ENCODE peak calls at places on chromosomes 7 and 10, in seven cellular contexts. H is left ventricle myocardium inferior, Y is esophagus muscularis mucosa, O is ascending aorta, V is GM23248, Q is aorta, F is PC-3. M is an unnamed sample.

GRCh38 chr10:119689016-119689564 is 36.8 kb upstream of the INPP5F start:
- DNase-seq in Q (no peak), H (no peak), Y (no peak), F (no peak), O (no peak), V (no peak), M (no peak)

GRCh38 chr10:101246639-101247038 is 17.4 kb upstream of the LBX1 start:
- DNase-seq in Y (no peak), F (no peak), V (no peak), Q (no peak), H (no peak), O (no peak), M (no peak)

GRCh38 chr7:139776486-139777303 is 1.1 kb downstream of the HIPK2 start:
- DNase-seq in Q (no peak), Y (no peak), O (no peak), F (peak; percentile 16), V (peak; percentile 76), H (no peak), M (peak; percentile 35)

GRCh38 chr10:103780242-103781149 is 74.9 kb downstream of the SH3PXD2A start:
- DNase-seq in O (no peak), Y (no peak), H (no peak), F (no peak), Q (no peak), V (no peak), M (no peak)

GRCh38 chr7:862157-862556 is 14.2 kb upstream of the GET4 start:
- DNase-seq in F (no peak), Q (no peak), H (no peak), V (no peak), Y (no peak), O (no peak), M (no peak)

GRCh38 chr10:93436577-93436976 is 45.6 kb downstream of the MYOF start:
- DNase-seq in Y (no peak), H (no peak), F (peak; percentile 76), V (peak; percentile 97), Q (no peak), O (peak; percentile 93), M (no peak)

GRCh38 chr7:98831641-98832221 is 38.1 kb downstream of the TMEM130 start:
- DNase-seq in H (no peak), F (peak; percentile 25), V (peak; percentile 31), Q (no peak), O (no peak), Y (no peak), M (no peak)

GRCh38 chr7:1302936-1303335 is 70.3 kb downstream of the UNCX start:
- DNase-seq in Y (no peak), Q (no peak), H (no peak), O (no peak), F (no peak), V (no peak), M (no peak)

GRCh38 chr10:36779238-36779846 is 346.1 kb upstream of the ANKRD30A start:
- DNase-seq in Q (no peak), O (no peak), H (no peak), F (peak; percentile 100), Y (no peak), V (peak; percentile 82), M (no peak)

GRCh38 chr7:130970196-130970595 is 236.2 kb upstream of the KLF14 start:
- DNase-seq in Q (no peak), O (no peak), F (no peak), Y (no peak), V (no peak), H (no peak), M (no peak)

GRCh38 chr10:110407301-110408170 is 90.2 kb upstream of the DUSP5 start:
- DNase-seq in Q (no peak), O (no peak), F (peak; percentile 40), H (no peak), Y (no peak), V (peak; percentile 49), M (no peak)

GRCh38 chr10:31075434-31075833 is 43.8 kb upstream of the ZNF438 start:
- DNase-seq in Y (no peak), Q (no peak), F (peak; percentile 81), V (peak; percentile 93), O (no peak), H (no peak), M (no peak)

GRCh38 chr10:71588685-71589084 is 130.9 kb downstream of the C10orf105 start:
- DNase-seq in O (no peak), Q (peak; percentile 54), H (no peak), V (no peak), Y (no peak), F (no peak), M (no peak)

GRCh38 chr10:45160266-45160665 is 155.1 kb downstream of the OR13A1 start:
- DNase-seq in V (peak; percentile 13), H (no peak), Q (no peak), Y (no peak), F (peak; percentile 26), O (no peak), M (no peak)

GRCh38 chr7:30159153-30159552 is 24.4 kb downstream of the MTURN start:
- DNase-seq in Y (no peak), F (no peak), O (no peak), Q (no peak), V (no peak), H (no peak), M (no peak)

GRCh38 chr10:8054498-8055407 is at the start of gene GATA3:
- DNase-seq in F (peak; percentile 47), Q (peak; percentile 69), H (peak; percentile 62), Y (no peak), O (no peak), V (peak; percentile 46), M (peak; percentile 93)

GRCh38 chr10:123648595-123648994 is 17.6 kb upstream of the GPR26 start:
- DNase-seq in Y (peak; percentile 92), Q (no peak), O (no peak), F (no peak), V (no peak), H (no peak), M (no peak)

GRCh38 chr10:132511092-132511491 is 26.5 kb upstream of the INPP5A start:
- DNase-seq in F (no peak), V (no peak), Y (no peak), Q (peak; percentile 37), O (no peak), H (peak; percentile 9), M (no peak)

GRCh38 chr7:142362349-142362748 is 104.5 kb upstream of the PRSS58 start:
- DNase-seq in O (no peak), Y (no peak), V (no peak), Q (no peak), H (no peak), F (no peak), M (peak; percentile 45)

GRCh38 chr10:3096149-3096548 is 28.8 kb downstream of the PFKP start:
- DNase-seq in Q (no peak), O (no peak), F (peak; percentile 33), Y (no peak), V (peak; percentile 46), H (no peak), M (no peak)

GRCh38 chr10:119817991-119818888 is 54.4 kb downstream of the MCMBP start:
- DNase-seq in V (peak; percentile 52), H (peak; percentile 52), F (no peak), O (peak; percentile 82), Q (peak; percentile 91), Y (no peak), M (no peak)

GRCh38 chr10:83960125-83960524 is 179.2 kb upstream of the GHITM start:
- DNase-seq in Q (no peak), V (no peak), F (no peak), O (no peak), H (no peak), Y (no peak), M (no peak)

GRCh38 chr7:73647725-73648592 is 19.7 kb upstream of the VPS37D start:
- DNase-seq in Y (no peak), Q (no peak), H (no peak), F (peak; percentile 10), O (no peak), V (peak; percentile 48), M (peak; percentile 30)

GRCh38 chr10:22723343-22723779 is 9.0 kb upstream of the PIP4K2A start:
- DNase-seq in V (no peak), F (no peak), Q (no peak), O (no peak), Y (no peak), H (no peak), M (no peak)

GRCh38 chr10:44906476-44906875 is 4.7 kb upstream of the TMEM72 start:
- DNase-seq in Q (no peak), Y (no peak), V (no peak), O (no peak), H (no peak), F (no peak), M (no peak)

DNA sequence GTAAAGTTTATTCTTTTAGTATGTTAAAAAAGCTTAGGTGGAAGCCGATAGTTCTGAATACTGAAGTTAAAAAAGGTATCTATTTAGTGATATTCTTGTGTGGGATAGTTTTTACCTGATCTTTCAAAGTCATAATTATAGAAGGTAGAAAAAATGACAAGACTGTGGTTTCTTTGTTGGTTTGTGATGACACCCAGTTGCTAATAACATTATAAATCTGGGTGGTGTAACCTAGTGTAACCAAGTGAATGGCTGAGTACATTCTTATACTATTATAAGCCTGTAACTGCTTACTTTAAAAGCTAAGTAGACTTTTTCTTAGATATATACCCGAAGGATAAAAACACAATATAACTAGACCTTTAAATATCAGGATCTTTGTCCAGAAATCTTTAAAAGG is 2.3 kb downstream of the CDK13 start:
- DNase-seq in O (no peak), Y (no peak), Q (no peak), V (peak; percentile 81), H (no peak), F (peak; percentile 35), M (peak; percentile 62)
- H3K4me3 ChIP-seq in O (peak overlapping the region; percentile 100), Y (peak overlapping the region; percentile 96), Q (peak overlapping the region; percentile 87), V (peak overlapping the region; percentile 98), H (peak overlapping the region; percentile 92), F (peak overlapping the region; percentile 92), M (peak overlapping the region; percentile 82)

GRCh38 chr7:102195361-102195760 is 91.3 kb upstream of the SH2B2 start:
- DNase-seq in F (no peak), V (no peak), O (no peak), H (no peak), Q (no peak), Y (no peak), M (no peak)
- H3K9me3 ChIP-seq in F (no peaks in the 10 kb centered on the region), V (no peaks in the 10 kb centered on the region), O (no peaks in the 10 kb centered on the region), H (no peaks in the 10 kb centered on the region), Q (no peaks in the 10 kb centered on the region), Y (no peaks in the 10 kb centered on the region), M (no peaks in the 10 kb centered on the region)

GRCh38 chr10:52597189-52597863 is 175.3 kb downstream of the MBL2 start:
- DNase-seq in V (peak; percentile 25), Y (no peak), O (no peak), Q (no peak), F (peak; percentile 52), H (no peak), M (no peak)
- H3K4me3 ChIP-seq in V (peak overlapping the region; percentile 70), Y (no peak overlapping the region), O (no peak overlapping the region), Q (no peak overlapping the region), F (peak overlapping the region; percentile 61), H (no peak overlapping the region), M (no peak overlapping the region)

DNA sequence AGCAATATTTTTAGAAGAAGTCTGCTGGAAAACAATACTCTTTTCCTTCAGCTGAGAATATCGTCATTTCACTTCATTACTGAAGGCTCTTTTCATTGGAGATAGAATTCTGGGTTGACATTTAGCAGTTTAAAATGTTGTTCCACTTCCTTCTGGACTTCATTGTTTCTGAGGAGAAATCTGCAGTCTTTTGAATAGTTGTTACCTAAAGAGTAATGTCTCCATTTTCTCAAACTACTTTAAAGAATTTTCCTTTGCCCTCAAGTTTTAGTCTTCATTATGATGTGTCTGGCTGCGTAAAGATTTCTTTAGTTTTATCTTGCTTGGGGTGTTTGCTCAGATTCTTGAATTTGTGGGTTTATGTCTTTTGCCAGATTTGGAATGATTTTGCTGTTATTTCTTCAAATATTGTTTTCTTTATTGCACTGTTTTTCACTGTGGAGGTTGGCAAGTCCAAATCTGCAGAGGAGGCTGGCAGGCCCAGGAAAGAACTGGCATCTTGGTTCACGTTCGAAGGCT is 136.3 kb downstream of the DNAJB6 start:
- DNase-seq in O (no peak), Y (no peak), H (no peak), F (no peak), V (no peak), Q (no peak), M (no peak)
- H3K9me3 ChIP-seq in O (peaks cover 18% of the 10 kb centered on the region), Y (peaks cover 20% of the 10 kb centered on the region), H (peaks cover 24% of the 10 kb centered on the region), F (peaks cover 13% of the 10 kb centered on the region), V (no peaks in the 10 kb centered on the region), Q (peaks cover 3% of the 10 kb centered on the region), M (peaks cover 7% of the 10 kb centered on the region)